ENCODE peak calls at places on chromosome 5, in six cellular contexts. Z, L, X, T, W and S are unnamed samples.
A peak's percentile ranks its signal among the peaks of the same experiment; 100 is the strongest.

GRCh38 chr5:143495823-143496275 is 92.4 kb upstream of the NR3C1 start:
- DNase-seq in Z (peak; percentile 77), L (no peak), X (no peak), T (no peak), W (peak; percentile 100), S (peak; percentile 58)

GRCh38 chr5:56185777-56186311 is 47.3 kb downstream of the ANKRD55 start:
- DNase-seq in Z (peak; percentile 38), L (no peak), X (no peak), T (no peak), W (peak; percentile 43), S (no peak)

GRCh38 chr5:76526950-76527349 is 96.3 kb downstream of the F2RL2 start:
- DNase-seq in Z (no peak), L (no peak), X (no peak), T (no peak), W (no peak), S (no peak)

GRCh38 chr5:83345423-83345822 is 126.1 kb upstream of the VCAN start:
- DNase-seq in Z (no peak), L (no peak), X (no peak), T (no peak), W (no peak), S (no peak)

GRCh38 chr5:138336952-138337684 is 948 bp upstream of the FAM53C start:
- DNase-seq in Z (peak; percentile 88), L (peak; percentile 81), X (no peak), T (peak; percentile 84), W (peak; percentile 88), S (no peak)

GRCh38 chr5:6766558-6767191 is 53.4 kb downstream of the TENT4A start:
- DNase-seq in Z (peak; percentile 54), L (peak; percentile 92), X (peak; percentile 34), T (peak; percentile 96), W (peak; percentile 96), S (peak; percentile 63)

GRCh38 chr5:135308245-135308644 is 90.8 kb downstream of the MACROH2A1 start:
- DNase-seq in Z (peak; percentile 68), L (no peak), X (no peak), T (no peak), W (peak; percentile 67), S (peak; percentile 71)

GRCh38 chr5:126004636-126005035 is 418.6 kb upstream of the GRAMD2B start:
- DNase-seq in Z (peak; percentile 27), L (no peak), X (no peak), T (no peak), W (no peak), S (no peak)

GRCh38 chr5:90675222-90675621 is 116.6 kb downstream of the ADGRV1 start:
- DNase-seq in Z (no peak), L (no peak), X (no peak), T (no peak), W (no peak), S (no peak)

GRCh38 chr5:31113101-31113500 is 80.4 kb upstream of the CDH6 start:
- DNase-seq in Z (no peak), L (no peak), X (no peak), T (no peak), W (peak; percentile 11), S (peak; percentile 6)

GRCh38 chr5:73938280-73938937 is 312.4 kb downstream of the ARHGEF28 start:
- DNase-seq in Z (peak; percentile 91), L (no peak), X (no peak), T (no peak), W (peak; percentile 91), S (peak; percentile 94)

GRCh38 chr5:133519191-133519590 is 93.2 kb downstream of the FSTL4 start:
- DNase-seq in Z (no peak), L (no peak), X (no peak), T (no peak), W (no peak), S (no peak)

GRCh38 chr5:3537942-3538341 is 57.7 kb upstream of the IRX1 start:
- DNase-seq in Z (no peak), L (no peak), X (no peak), T (no peak), W (no peak), S (no peak)

GRCh38 chr5:14848385-14848784 is 23.2 kb downstream of the ANKH start:
- DNase-seq in Z (no peak), L (no peak), X (no peak), T (no peak), W (no peak), S (no peak)

GRCh38 chr5:170781946-170782345 is 1.6 kb upstream of the GABRP start:
- DNase-seq in Z (no peak), L (no peak), X (no peak), T (no peak), W (no peak), S (no peak)

GRCh38 chr5:15249152-15249551 is 250.8 kb upstream of the FBXL7 start:
- DNase-seq in Z (peak; percentile 71), L (no peak), X (no peak), T (peak; percentile 49), W (peak; percentile 72), S (peak; percentile 32)

GRCh38 chr5:55691265-55692105 is 20.6 kb downstream of the SLC38A9 start:
- DNase-seq in Z (peak; percentile 73), L (no peak), X (no peak), T (peak; percentile 53), W (peak; percentile 56), S (peak; percentile 40)

GRCh38 chr5:1955586-1955985 is 72.9 kb upstream of the IRX4 start:
- DNase-seq in Z (no peak), L (no peak), X (no peak), T (no peak), W (no peak), S (no peak)

GRCh38 chr5:108255468-108255867 is 126.4 kb downstream of the FBXL17 start:
- DNase-seq in Z (no peak), L (no peak), X (no peak), T (no peak), W (no peak), S (no peak)

GRCh38 chr5:109767997-109768396 is 78.3 kb downstream of the MAN2A1 start:
- DNase-seq in Z (no peak), L (no peak), X (no peak), T (no peak), W (no peak), S (no peak)

GRCh38 chr5:38923661-38924451 is 78.0 kb downstream of the OSMR start:
- DNase-seq in Z (peak; percentile 93), L (no peak), X (no peak), T (no peak), W (no peak), S (no peak)

GRCh38 chr5:66742083-66742895 is 146.1 kb downstream of the MAST4 start:
- DNase-seq in Z (no peak), L (peak; percentile 35), X (no peak), T (peak; percentile 39), W (peak; percentile 26), S (no peak)

GRCh38 chr5:98433673-98434072 is 339.8 kb upstream of the RGMB start:
- DNase-seq in Z (peak; percentile 36), L (no peak), X (no peak), T (no peak), W (no peak), S (no peak)

GRCh38 chr5:141039517-141039916 is 11.7 kb upstream of the PCDHB1 start:
- DNase-seq in Z (no peak), L (no peak), X (no peak), T (no peak), W (peak; percentile 53), S (no peak)

GRCh38 chr5:5523066-5523505 is 100.6 kb downstream of the ICE1 start:
- DNase-seq in Z (peak; percentile 31), L (peak; percentile 14), X (peak; percentile 13), T (peak; percentile 35), W (no peak), S (no peak)

DNA sequence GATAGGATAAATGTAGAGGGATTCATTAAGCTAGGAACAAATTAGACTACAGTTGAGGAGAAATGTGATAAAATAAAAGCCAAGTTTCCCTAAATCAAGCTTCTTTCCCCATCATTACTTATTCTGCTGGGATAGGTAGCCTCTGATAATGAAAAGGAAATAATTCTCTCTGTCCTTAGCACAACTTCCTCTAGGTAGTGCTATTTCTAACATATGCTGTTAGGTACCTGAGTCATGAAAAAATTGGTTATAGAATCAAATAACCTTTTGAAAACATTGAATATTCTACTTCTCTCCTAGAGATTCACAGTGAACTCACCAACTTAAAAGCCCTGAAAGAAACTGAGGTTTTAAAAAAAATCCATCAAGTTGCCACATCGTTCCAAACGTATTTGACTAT is 1793.1 kb downstream of the EFNA5 start:
- DNase-seq in Z (no peak), L (no peak), X (no peak), T (no peak), W (no peak), S (no peak)
- TF ChIP-seq CTCF in Z (no peak), L (no peak), X (no peak), T (no peak), W (no peak), S (no peak)

GRCh38 chr5:11045411-11045810 is 284.4 kb upstream of the DAP start:
- DNase-seq in Z (no peak), L (no peak), X (no peak), T (no peak), W (no peak), S (no peak)

GRCh38 chr5:11044581-11044980 is 283.5 kb upstream of the DAP start:
- DNase-seq in Z (no peak), L (no peak), X (no peak), T (no peak), W (no peak), S (no peak)

GRCh38 chr5:11047625-11048024 is 286.6 kb upstream of the DAP start:
- DNase-seq in Z (no peak), L (no peak), X (no peak), T (no peak), W (no peak), S (no peak)

GRCh38 chr5:11047051-11047450 is 286.0 kb upstream of the DAP start:
- DNase-seq in Z (no peak), L (no peak), X (no peak), T (no peak), W (peak; percentile 21), S (no peak)

GRCh38 chr5:11046160-11046559 is 285.1 kb upstream of the DAP start:
- DNase-seq in Z (peak; percentile 11), L (no peak), X (no peak), T (peak; percentile 24), W (no peak), S (no peak)
- TF ChIP-seq CTCF in Z (no peak), L (no peak), X (no peak), T (no peak), W (no peak), S (no peak)

GRCh38 chr5:41896230-41896629 is 7.9 kb upstream of the RIMOC1 start:
- DNase-seq in Z (no peak), L (no peak), X (no peak), T (no peak), W (no peak), S (no peak)

GRCh38 chr5:41891066-41891707 is 13.0 kb upstream of the RIMOC1 start:
- DNase-seq in Z (no peak), L (no peak), X (no peak), T (no peak), W (no peak), S (no peak)

GRCh38 chr5:41893074-41893851 is 10.9 kb upstream of the RIMOC1 start:
- DNase-seq in Z (no peak), L (no peak), X (no peak), T (no peak), W (no peak), S (no peak)
- TF ChIP-seq CTCF in Z (no peak), L (no peak), X (no peak), T (no peak), W (no peak), S (no peak)

DNA sequence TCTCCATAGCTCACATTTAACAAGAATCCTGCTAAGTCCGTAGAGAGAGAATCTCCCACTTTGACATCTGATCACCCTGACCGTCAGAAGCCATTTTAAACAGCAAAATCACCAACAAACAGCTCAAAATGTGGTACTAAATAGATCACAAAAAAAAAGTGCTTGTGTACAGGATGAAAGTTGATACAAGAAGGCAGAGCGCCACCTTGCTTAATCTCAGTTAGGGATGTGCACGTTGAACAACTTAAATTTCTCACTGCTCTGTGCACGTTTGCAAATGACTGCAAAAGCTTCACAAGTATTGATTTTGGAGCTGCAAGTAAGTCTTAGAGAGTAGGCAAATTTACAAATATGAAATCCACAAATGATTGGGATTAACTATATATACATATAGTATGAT is 63.1 kb upstream of the NREP start:
- DNase-seq in Z (peak; percentile 36), L (peak; percentile 23), X (no peak), T (peak; percentile 21), W (no peak), S (no peak)
- TF ChIP-seq CTCF in Z (no peak), L (no peak), X (no peak), T (no peak), W (no peak), S (peak; percentile 15)